ENCODE peak calls at places on chromosomes 12 and 14, in seven cellular contexts. R is HepG2, Q is H1, S is SK-N-SH, U is HCT116, G is K562, F is GM12878. Y is an unnamed sample.

GRCh38 chr12:82555699-82556098 is 131.0 kb upstream of the TMTC2 start:
- DNase-seq in R (no peak), Q (no peak), S (peak; percentile 3), U (no peak), G (no peak), F (no peak), Y (no peak)

GRCh38 chr12:80107221-80107620 is 7.9 kb downstream of the OTOGL start:
- DNase-seq in R (no peak), Q (no peak), S (no peak), U (no peak), G (no peak), F (peak; percentile 26), Y (no peak)

GRCh38 chr14:100303925-100304324 is 2.3 kb downstream of the SLC25A29 start:
- DNase-seq in R (no peak), Q (no peak), S (no peak), U (no peak), G (no peak), F (no peak), Y (peak; percentile 35)

GRCh38 chr14:90239139-90239538 is 17.2 kb upstream of the PSMC1 start:
- DNase-seq in R (no peak), Q (peak; percentile 45), S (no peak), U (peak; percentile 7), G (no peak), F (no peak), Y (no peak)

GRCh38 chr14:27006520-27006919 is 408.7 kb upstream of the NOVA1 start:
- DNase-seq in R (no peak), Q (no peak), S (no peak), U (no peak), G (no peak), F (no peak), Y (no peak)

GRCh38 chr12:3777206-3777809 is 24.4 kb upstream of the CRACR2A start:
- DNase-seq in R (peak; percentile 30), Q (no peak), S (peak; percentile 61), U (peak; percentile 33), G (peak; percentile 12), F (no peak), Y (no peak)

GRCh38 chr12:108854453-108855283 is 2.7 kb downstream of the SSH1 start:
- DNase-seq in R (no peak), Q (no peak), S (no peak), U (peak; percentile 98), G (peak; percentile 54), F (peak; percentile 83), Y (no peak)

GRCh38 chr14:94115068-94115591 is 4.6 kb downstream of the IFI27 start:
- DNase-seq in R (no peak), Q (no peak), S (peak; percentile 64), U (no peak), G (no peak), F (no peak), Y (no peak)

GRCh38 chr12:29559194-29559593 is 61.7 kb upstream of the OVCH1 start:
- DNase-seq in R (no peak), Q (no peak), S (no peak), U (no peak), G (no peak), F (no peak), Y (no peak)

GRCh38 chr12:13465641-13466040 is 269.1 kb downstream of the EMP1 start:
- DNase-seq in R (no peak), Q (no peak), S (no peak), U (no peak), G (no peak), F (no peak), Y (no peak)

GRCh38 chr12:123398177-123398916 is 14.4 kb downstream of the KMT5A start:
- DNase-seq in R (no peak), Q (no peak), S (no peak), U (no peak), G (no peak), F (no peak), Y (no peak)

GRCh38 chr14:57486767-57487379 is 6.8 kb downstream of the CCDC198 start:
- DNase-seq in R (peak; percentile 41), Q (no peak), S (peak; percentile 25), U (peak; percentile 18), G (peak; percentile 16), F (no peak), Y (peak; percentile 76)

GRCh38 chr14:78172428-78172827 is 2.3 kb downstream of the NRXN3 start:
- DNase-seq in R (no peak), Q (no peak), S (no peak), U (no peak), G (no peak), F (no peak), Y (no peak)

GRCh38 chr14:67814826-67815225 is 1.6 kb downstream of the ZFYVE26 start:
- DNase-seq in R (no peak), Q (no peak), S (no peak), U (no peak), G (no peak), F (no peak), Y (no peak)

GRCh38 chr14:95620659-95621059 is 65.6 kb upstream of the TCL1B start:
- DNase-seq in R (no peak), Q (no peak), S (no peak), U (no peak), G (peak; percentile 34), F (no peak), Y (no peak)

GRCh38 chr14:93880025-93880820 is 46.9 kb upstream of the FAM181A start:
- DNase-seq in R (no peak), Q (no peak), S (no peak), U (no peak), G (no peak), F (no peak), Y (no peak)

DNA sequence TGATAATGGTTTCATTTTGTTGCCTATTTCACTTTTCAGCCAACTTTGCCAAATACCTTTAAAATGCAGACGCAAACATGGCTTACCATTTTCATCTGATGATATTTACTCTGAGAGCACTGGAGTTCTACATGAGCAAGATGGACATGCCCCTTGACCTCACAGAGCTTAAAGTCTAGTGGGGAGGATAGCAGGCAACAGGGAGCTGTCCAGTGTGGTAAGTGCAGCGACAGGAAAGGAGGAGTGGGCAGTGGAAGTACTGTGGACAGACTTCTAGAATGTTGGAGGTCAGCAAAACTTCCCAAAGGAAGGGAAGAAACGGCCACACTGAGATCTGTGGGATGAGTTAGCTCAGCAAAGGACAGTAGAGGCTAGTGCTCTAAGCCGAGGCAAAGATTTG is 25.3 kb downstream of the LRIG3 start:
- DNase-seq in R (no peak), Q (no peak), S (no peak), U (no peak), G (no peak), F (no peak), Y (no peak)
- TF ChIP-seq JUND in R (no peak), Q (no peak), S (no peak), U (no peak), G (no peak), F (no peak), Y (no peak)

GRCh38 chr14:24232121-24232644 is at the start of gene NEDD8:
- DNase-seq in R (peak; percentile 99), Q (peak; percentile 91), S (peak; percentile 88), U (peak; percentile 81), G (peak; percentile 83), F (peak; percentile 69), Y (peak; percentile 45)

GRCh38 chr14:24228902-24229301 is 3.3 kb downstream of the NEDD8 start:
- DNase-seq in R (no peak), Q (no peak), S (no peak), U (no peak), G (no peak), F (no peak), Y (no peak)

GRCh38 chr14:24233538-24233866 is 773 bp downstream of the GMPR2 start:
- DNase-seq in R (peak; percentile 64), Q (no peak), S (no peak), U (no peak), G (peak; percentile 16), F (no peak), Y (no peak)

GRCh38 chr14:24232645-24233537 is at the start of gene GMPR2:
- DNase-seq in R (no peak), Q (no peak), S (peak; percentile 67), U (no peak), G (peak; percentile 71), F (no peak), Y (no peak)

DNA sequence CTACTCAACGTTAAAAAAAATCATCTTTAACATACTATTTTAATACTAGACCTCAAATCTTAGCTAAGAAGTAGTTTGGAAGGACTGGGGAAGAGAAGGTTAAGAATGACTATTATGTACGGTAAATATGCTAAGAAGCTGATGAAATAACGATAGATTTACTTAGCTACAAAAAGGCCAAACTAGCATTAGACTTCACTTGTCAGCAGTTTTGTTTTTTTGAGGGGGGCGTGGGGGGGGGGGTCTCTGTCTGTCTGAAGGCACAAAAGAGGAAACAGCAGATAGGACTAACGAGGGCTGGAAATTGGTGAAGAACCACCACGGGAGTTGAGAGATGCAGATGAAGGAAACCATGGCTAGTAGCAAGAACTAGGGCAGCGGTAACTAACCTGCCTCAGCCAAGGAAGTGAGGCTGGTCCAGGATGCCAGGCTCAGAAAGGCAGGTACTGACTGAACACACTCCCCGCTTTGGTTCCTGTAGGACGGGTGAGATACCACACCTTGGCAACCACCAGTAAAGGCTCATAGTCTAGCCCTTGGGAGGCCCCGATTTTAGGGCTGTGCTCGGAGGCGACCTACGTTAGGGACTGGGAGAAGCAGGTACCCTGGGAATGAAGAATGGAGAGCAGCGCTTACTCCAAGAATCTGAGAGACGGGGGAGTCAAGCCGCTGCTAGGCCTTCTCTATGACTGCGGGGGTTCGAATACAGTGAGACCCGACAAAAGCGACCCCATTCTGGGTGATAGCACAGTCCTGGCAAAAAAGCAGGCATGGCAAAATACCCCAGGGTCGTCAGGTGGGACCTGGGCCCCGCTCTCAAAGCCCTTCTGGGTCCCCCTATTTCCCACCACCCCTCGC is 675 bp downstream of the NEDD8 start:
- DNase-seq in R (peak; percentile 40), Q (peak; percentile 56), S (peak; percentile 57), U (no peak), G (peak; percentile 18), F (no peak), Y (no peak)
- TF ChIP-seq JUND in R (no peak), Q (no peak), S (no peak), U (no peak), G (no peak), F (no peak), Y (no peak)

GRCh38 chr12:7583471-7583870 is 79.9 kb upstream of the CD163 start:
- DNase-seq in R (no peak), Q (no peak), S (no peak), U (no peak), G (no peak), F (no peak), Y (no peak)

DNA sequence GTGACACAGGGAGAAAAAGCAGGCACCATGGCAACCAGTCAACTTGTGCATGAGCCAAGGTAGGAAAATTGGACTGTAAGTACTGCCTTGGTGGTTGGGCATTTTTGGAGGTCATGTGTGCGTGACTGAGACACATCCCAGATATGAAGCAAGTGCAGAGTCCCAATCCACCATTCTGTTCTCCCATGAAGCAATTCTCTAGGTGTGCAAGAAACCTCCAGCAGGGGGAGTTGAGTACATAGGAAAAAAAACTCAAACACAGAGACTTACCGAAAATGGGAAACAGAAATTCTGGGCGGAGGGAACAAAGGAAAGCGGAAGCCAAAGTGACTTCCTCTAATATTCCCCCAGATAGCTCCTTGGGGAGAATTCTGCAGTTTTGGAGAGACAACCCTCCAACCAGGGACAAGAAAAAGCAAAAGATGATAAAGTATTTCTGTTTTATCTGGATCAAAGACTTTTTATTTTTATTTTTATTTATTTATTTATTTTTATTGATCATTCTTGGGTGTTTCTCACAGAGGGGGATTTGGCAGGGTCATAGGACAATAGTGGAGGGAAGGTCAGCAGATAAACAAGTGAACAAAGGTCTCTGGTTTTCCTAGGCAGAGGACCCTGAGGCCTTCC is 76.9 kb downstream of the APOBEC1 start:
- DNase-seq in R (peak; percentile 69), Q (peak; percentile 56), S (peak; percentile 27), U (peak; percentile 76), G (peak; percentile 65), F (peak; percentile 25), Y (peak; percentile 18)
- TF ChIP-seq JUND in R (no peak), Q (no peak), S (no peak), U (no peak), G (no peak), F (no peak), Y (no peak)

GRCh38 chr12:68675098-68675842 is 11.5 kb upstream of the NUP107 start:
- DNase-seq in R (no peak), Q (no peak), S (no peak), U (no peak), G (peak; percentile 61), F (no peak), Y (no peak)
- TF ChIP-seq JUND in R (no peak), Q (no peak), S (no peak), U (no peak), G (no peak), F (no peak), Y (no peak)

Y was measured in T47D.